ENCODE peak calls at places on chromosomes 3 and 15, in four cellular contexts. S is astrocyte, J is cardiac muscle cell, T is tibial nerve. U is an unnamed sample. For H3K36me3, the result is how much of the 10 kb centered on the place peaks cover.

GRCh38 chr3:124666067-124666466 is 64.2 kb upstream of the UMPS start:
- DNase-seq in S (no peak), T (no peak), J (no peak), U (no peak)

GRCh38 chr15:91625506-91625905 is 228.0 kb upstream of the SLCO3A1 start:
- DNase-seq in T (no peak), S (no peak), J (no peak), U (no peak)

GRCh38 chr3:113623324-113623723 is 73.1 kb downstream of the USF3 start:
- DNase-seq in J (peak), T (no peak), S (no peak), U (no peak)

GRCh38 chr3:15498461-15499214 is 22.9 kb downstream of the COLQ start:
- DNase-seq in T (no peak), J (no peak), S (no peak), U (no peak)

GRCh38 chr15:29283371-29283770 is 13.7 kb upstream of the NSMCE3 start:
- DNase-seq in T (no peak), J (no peak), S (no peak), U (no peak)

GRCh38 chr3:43073836-43074220 is 32.1 kb downstream of the POMGNT2 start:
- DNase-seq in S (no peak), J (no peak), T (no peak), U (no peak)

GRCh38 chr15:64865126-64865997 is 23.6 kb downstream of the PLEKHO2 start:
- DNase-seq in J (no peak), T (no peak), S (no peak), U (no peak)

GRCh38 chr3:60086811-60087210 is 1037.0 kb upstream of the CFAP20DC start:
- DNase-seq in T (no peak), J (peak), S (peak), U (peak)

GRCh38 chr15:44397869-44398268 is 29.6 kb upstream of the CTDSPL2 start:
- DNase-seq in S (no peak), J (no peak), T (no peak), U (no peak)
- H3K4me3 ChIP-seq in S (no peak), J (no peak), T (no peak), U (no peak)

DNA sequence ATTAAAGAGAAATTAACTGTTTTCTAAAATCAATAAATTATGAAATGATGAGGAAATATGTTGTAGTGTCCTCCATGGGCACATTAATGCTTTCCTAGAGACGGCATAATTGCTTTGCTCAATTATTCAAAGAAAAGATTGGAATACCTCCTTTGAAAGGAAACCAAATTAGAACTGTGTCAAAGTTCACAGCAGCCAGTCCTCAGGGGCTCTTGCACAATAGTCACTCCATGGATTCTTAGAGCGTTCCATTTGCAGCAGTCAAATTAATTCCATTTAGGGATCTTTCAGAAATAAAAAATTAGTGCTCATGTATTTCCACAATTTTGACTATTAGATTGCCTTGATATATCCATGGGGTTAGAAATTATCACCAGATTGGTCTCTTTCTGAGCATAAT is 841.6 kb upstream of the DPPA4 start:
- DNase-seq in S (no peak), J (peak), T (peak), U (no peak)
- TF ChIP-seq CTCF in S (no peak), J (no peak), T (no peak), U (no peak)

GRCh38 chr3:33131328-33132018 is 17.7 kb downstream of the CRTAP start:
- DNase-seq in T (peak), S (peak), J (peak), U (peak)

GRCh38 chr3:33128706-33129105 is 14.9 kb downstream of the CRTAP start:
- DNase-seq in S (no peak), T (no peak), J (peak), U (no peak)

GRCh38 chr3:33130144-33130543 is 16.3 kb downstream of the CRTAP start:
- DNase-seq in J (no peak), S (no peak), T (no peak), U (peak)

GRCh38 chr3:33134026-33134625 is 20.3 kb downstream of the CRTAP start:
- DNase-seq in J (no peak), T (no peak), S (peak), U (peak)

GRCh38 chr3:33132019-33132360 is 18.2 kb downstream of the CRTAP start:
- DNase-seq in S (no peak), J (no peak), T (no peak), U (no peak)
- H3K36me3 ChIP-seq in S (under half), J (under half), T (half or more), U (under half)

DNA sequence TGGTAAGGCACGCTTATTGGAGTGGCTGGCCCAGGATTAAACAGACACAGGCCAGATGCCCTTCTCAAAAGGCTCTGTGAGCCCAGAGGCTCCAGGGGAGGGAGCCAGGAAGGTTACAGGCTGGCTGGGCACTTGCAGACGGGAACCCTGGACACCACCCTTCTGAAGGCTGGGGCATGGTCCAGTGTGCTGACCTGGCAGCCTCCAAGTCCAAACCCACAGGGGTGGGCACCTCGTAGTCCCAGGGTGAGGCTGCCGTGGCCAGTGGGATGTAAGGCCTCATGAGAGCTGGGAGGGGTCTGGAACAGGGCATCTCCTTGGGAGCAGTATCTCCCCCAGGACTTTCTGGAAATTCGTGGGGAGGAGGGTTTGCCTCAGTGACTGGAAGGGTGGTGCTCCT is 19.6 kb downstream of the EFCC1 start:
- DNase-seq in S (no peak), J (no peak), T (no peak), U (no peak)
- H3K4me3 ChIP-seq in S (no peak), J (no peak), T (no peak), U (no peak)

DNA sequence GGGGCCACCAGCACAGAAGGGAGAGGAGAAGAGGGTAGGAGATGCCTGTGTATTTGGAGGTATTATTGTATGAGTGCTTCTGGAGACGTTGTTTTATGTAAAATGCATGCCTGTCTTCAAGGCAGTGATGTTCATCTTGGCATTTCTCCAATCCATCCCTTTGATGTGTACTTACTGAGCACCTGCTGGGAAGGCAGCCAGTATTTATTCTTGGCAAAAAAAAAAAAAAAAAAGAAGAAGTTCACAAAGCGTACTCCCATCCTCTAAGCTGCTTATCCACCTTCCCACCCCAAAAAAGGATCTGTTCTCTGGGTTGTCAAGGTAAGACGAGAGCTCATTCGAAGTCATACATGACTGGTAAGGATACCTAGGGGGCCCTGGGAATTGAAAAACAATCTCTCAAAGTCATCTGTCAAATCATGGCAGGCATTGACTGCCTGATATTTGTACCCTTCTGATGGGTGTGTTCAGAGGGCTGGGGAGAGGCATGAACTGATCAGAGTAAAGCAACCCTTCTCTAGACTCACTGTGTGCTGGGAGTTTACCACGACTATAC is 30.0 kb upstream of the SLC6A1 start:
- DNase-seq in S (no peak), T (no peak), J (no peak), U (no peak)
- TF ChIP-seq CTCF in S (no peak), T (no peak), J (no peak), U (no peak)